ENCODE peak calls at places on chromosomes 1 and 21, in five cellular contexts. W, N, E, B and K are unnamed samples.

GRCh38 chr1:179230251-179230650 is 774 bp upstream of the ABL2 start:
- DNase-seq in E (peak; percentile 70), W (peak; percentile 53), B (no peak), N (peak; percentile 42), K (peak; percentile 62)

GRCh38 chr1:234755449-234755863 is 145.5 kb upstream of the IRF2BP2 start:
- DNase-seq in N (peak; percentile 93), B (peak; percentile 60), E (peak; percentile 92), W (peak; percentile 90), K (peak; percentile 85)

GRCh38 chr1:23544444-23545389 is 13.7 kb upstream of the E2F2 start:
- DNase-seq in N (peak; percentile 89), E (peak; percentile 62), W (peak; percentile 54), B (peak; percentile 53), K (peak; percentile 91)

GRCh38 chr1:209266590-209267172 is 316.8 kb upstream of the CAMK1G start:
- DNase-seq in B (no peak), E (no peak), N (peak; percentile 16), W (peak; percentile 31), K (peak; percentile 2)

GRCh38 chr1:96309783-96310182 is 411.8 kb upstream of the PTBP2 start:
- DNase-seq in E (peak; percentile 79), N (peak; percentile 82), W (peak; percentile 66), B (no peak), K (peak; percentile 84)

GRCh38 chr21:34795152-34796141 is 126.7 kb downstream of the CLIC6 start:
- DNase-seq in N (peak; percentile 67), B (no peak), W (peak; percentile 78), E (peak; percentile 91), K (peak; percentile 71)

GRCh38 chr1:20365421-20366075 is 74.9 kb downstream of the VWA5B1 start:
- DNase-seq in E (no peak), N (no peak), B (no peak), W (no peak), K (no peak)

GRCh38 chr21:26379561-26379960 is 193.5 kb downstream of the CYYR1 start:
- DNase-seq in B (no peak), W (no peak), N (no peak), E (no peak), K (no peak)

GRCh38 chr1:99996951-99997350 is 27.2 kb downstream of the SLC35A3 start:
- DNase-seq in N (no peak), B (no peak), E (no peak), W (no peak), K (no peak)

GRCh38 chr1:89761901-89762300 is 58.9 kb upstream of the LRRC8D start:
- DNase-seq in W (peak; percentile 23), N (no peak), B (no peak), E (no peak), K (no peak)

GRCh38 chr1:46309401-46310159 is 6.1 kb downstream of the UQCRH start:
- DNase-seq in B (no peak), N (no peak), W (no peak), E (no peak), K (no peak)

GRCh38 chr1:86169625-86170024 is 13.1 kb upstream of the COL24A1 start:
- DNase-seq in N (no peak), E (no peak), B (no peak), W (no peak), K (peak; percentile 43)
- TF ChIP-seq CTCF in N (peak; percentile 25), E (peak; percentile 26), B (no peak), W (no peak), K (peak; percentile 47)

DNA sequence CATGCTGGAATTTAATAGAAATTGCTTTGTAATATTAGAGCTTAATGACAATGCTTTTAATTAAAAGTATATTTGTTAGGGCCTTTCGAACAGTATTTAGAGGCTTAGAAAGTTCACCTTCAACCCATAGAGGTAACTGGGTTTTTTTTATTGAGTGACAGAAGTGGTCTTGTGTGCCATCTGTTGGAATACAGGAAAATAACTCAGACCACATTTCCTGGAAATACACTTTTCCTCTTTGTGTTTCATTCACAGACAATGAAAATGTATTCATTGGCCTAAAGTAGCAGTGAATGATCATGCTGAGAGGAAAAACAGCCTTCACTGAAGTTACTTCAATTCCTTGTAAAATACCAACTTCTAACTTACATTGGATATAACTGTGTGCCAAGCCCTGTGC is 83.6 kb upstream of the L1TD1 start:
- DNase-seq in B (no peak), W (no peak), E (no peak), N (no peak), K (peak; percentile 5)
- TF ChIP-seq CTCF in B (no peak), W (no peak), E (no peak), N (no peak), K (no peak)

GRCh38 chr1:212293579-212293978 is 8.4 kb downstream of the PPP2R5A start:
- DNase-seq in N (peak; percentile 45), E (no peak), B (no peak), W (no peak), K (peak; percentile 45)
- TF ChIP-seq CTCF in N (peak; percentile 36), E (peak; percentile 19), B (no peak), W (peak; percentile 19), K (peak; percentile 39)

DNA sequence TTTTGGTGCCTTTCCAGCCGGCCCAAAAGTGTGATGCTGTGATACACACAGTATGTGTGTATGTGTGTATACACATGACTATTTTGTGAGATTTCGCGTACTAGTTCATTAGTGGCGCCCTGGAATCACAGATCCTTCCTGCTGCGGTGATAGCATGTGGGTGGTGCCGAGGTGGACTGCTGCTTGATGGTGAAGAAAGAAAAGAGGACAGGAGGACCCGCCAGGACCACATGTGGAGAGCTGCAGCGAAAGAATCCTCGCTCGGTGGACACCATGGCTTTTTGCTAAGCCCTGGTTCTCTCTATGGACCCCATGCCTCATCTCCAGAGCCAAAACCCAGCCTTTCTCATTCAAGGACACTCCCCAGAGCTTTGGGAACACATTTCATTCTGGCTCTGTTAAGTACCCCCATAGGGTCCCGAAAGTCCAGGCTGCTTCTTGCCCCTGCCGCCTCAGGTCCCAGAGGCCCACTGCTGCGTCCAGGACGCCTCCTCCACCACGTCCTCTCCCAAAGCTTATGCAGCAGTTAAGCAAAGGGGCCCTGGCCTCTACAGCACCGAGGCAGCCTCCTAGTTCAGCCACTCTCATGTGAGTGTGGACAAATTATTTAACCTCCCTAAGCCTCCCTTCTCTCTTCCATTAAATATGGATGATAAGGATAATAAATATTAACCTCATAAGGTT is 32.8 kb upstream of the COX20 start:
- DNase-seq in W (no peak), B (no peak), E (no peak), N (no peak), K (no peak)
- TF ChIP-seq CTCF in W (no peak), B (no peak), E (no peak), N (no peak), K (no peak)

DNA sequence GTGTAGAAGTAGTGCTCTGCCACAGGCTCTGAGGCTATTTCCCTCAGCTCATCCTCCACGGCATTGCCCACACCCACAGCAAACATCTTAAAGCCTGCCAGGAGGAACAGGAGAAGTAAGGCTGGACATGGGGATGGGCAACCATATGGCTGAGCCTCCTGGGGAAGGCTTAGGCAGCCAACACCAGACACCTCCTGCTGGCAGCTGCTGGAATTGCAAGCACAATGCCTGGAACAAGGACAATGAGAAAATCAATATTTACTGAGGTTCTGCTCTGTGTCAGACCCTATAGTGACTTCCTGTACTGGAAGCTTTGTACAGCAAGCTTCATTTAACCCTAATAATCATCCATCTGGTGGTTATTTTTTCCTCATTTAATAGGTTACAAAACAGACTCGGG is 8.2 kb downstream of the MATN1 start:
- DNase-seq in E (no peak), W (no peak), N (no peak), B (no peak), K (no peak)
- TF ChIP-seq CTCF in E (peak; percentile 26), W (peak; percentile 37), N (peak; percentile 41), B (peak; percentile 35), K (peak; percentile 60)

GRCh38 chr1:206850401-206850800 is 15.0 kb upstream of the IL20 start:
- DNase-seq in B (no peak), N (no peak), W (no peak), E (no peak), K (no peak)
- TF ChIP-seq CTCF in B (no peak), N (no peak), W (no peak), E (no peak), K (no peak)

GRCh38 chr1:4654764-4655673 is 610 bp downstream of the AJAP1 start:
- DNase-seq in E (no peak), N (no peak), B (no peak), W (no peak), K (no peak)

GRCh38 chr1:4656533-4657140 is 2.2 kb downstream of the AJAP1 start:
- DNase-seq in W (no peak), E (no peak), B (no peak), N (no peak), K (no peak)

GRCh38 chr1:4653796-4654715 is at the start of gene AJAP1:
- DNase-seq in W (no peak), E (no peak), N (no peak), B (no peak), K (no peak)

GRCh38 chr1:4657244-4657789 is 2.9 kb downstream of the AJAP1 start:
- DNase-seq in E (no peak), B (no peak), N (no peak), W (no peak), K (no peak)

DNA sequence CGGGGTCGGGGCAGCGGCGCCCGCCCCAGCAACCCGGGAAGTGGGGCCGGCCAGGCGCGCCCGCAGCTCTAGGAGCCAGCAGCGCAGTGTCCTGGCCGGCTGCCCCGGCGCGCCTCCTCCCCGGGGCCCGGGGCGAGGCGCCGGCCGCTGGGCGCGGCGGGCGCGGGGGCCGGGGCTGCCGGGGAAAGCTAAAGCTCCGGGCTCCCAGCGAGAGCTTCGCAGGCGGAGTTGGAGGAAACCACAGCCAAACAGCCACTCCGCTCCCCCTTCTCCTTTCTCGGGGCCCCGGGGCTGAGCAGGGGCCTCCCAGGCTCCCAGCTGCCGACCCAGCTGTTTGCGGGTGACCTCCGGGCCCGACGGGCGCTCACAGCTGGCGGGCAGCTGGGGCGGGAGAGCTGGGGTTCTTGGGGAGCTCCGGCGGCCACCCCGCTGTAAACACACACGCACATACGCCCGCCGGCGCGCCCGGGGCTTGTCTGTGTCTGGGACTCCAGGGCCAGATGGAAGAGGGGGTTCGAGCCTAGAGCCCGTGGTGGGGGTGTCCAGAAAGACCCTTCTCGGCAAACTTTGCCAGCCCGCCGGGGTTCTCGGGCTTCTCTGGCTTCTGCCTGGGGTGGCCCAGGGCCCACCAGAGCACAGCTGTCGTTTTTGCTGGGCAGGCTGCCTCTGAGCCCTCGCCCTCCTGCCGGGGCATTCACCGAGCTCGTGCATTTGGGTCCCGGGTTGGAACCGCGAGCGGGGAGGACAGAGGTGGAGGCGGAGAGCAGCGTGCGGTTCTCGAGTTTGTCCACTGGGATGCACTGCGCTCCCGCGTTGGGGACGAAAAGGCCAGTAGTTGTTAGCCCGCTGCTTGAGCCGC is 1.5 kb downstream of the AJAP1 start:
- DNase-seq in B (no peak), W (peak; percentile 38), E (peak; percentile 14), N (peak; percentile 11), K (peak; percentile 46)
- TF ChIP-seq CTCF in B (peak; percentile 15), W (no peak), E (peak; percentile 53), N (no peak), K (peak; percentile 61)